ENCODE peak calls at places on chromosome X, in four cellular contexts. E, N, X and M are unnamed samples.

GRCh38 chrX:137479394-137479793 is 86.5 kb upstream of the ZIC3 start:
- DNase-seq in E (no peak), X (no peak), N (no peak), M (no peak)

GRCh38 chrX:17484592-17484991 is 109.6 kb downstream of the NHS start:
- DNase-seq in E (no peak), X (no peak), N (no peak), M (no peak)

GRCh38 chrX:151754042-151754419 is 19.5 kb downstream of the CNGA2 start:
- DNase-seq in E (no peak), N (no peak), X (no peak), M (no peak)

GRCh38 chrX:54182194-54182863 is 725 bp downstream of the FAM120C start:
- DNase-seq in E (peak), N (peak), X (no peak), M (peak)

GRCh38 chrX:115940888-115941332 is 229.6 kb upstream of the AGTR2 start:
- DNase-seq in N (peak), X (peak), E (peak), M (peak)

GRCh38 chrX:110408949-110409588 is 50.4 kb downstream of the RTL9 start:
- DNase-seq in E (no peak), N (peak), X (no peak), M (no peak)

GRCh38 chrX:48703642-48704481 is 7.3 kb downstream of the SUV39H1 start:
- DNase-seq in X (no peak), N (no peak), E (no peak), M (no peak)

GRCh38 chrX:119986203-119986602 is 42.7 kb upstream of the NKAP start:
- DNase-seq in N (no peak), E (no peak), X (no peak), M (no peak)

GRCh38 chrX:53287493-53288138 is 6.2 kb upstream of the IQSEC2 start:
- DNase-seq in X (peak), E (no peak), N (no peak), M (no peak)

GRCh38 chrX:18983711-18984380 is at the start of gene PHKA2:
- DNase-seq in N (peak), E (peak), X (no peak), M (no peak)

GRCh38 chrX:10087391-10087790 is 69.4 kb upstream of the CLCN4 start:
- DNase-seq in X (no peak), N (no peak), E (no peak), M (no peak)

GRCh38 chrX:79140731-79141130 is 3.8 kb upstream of the GPR174 start:
- DNase-seq in E (no peak), N (no peak), X (no peak), M (no peak)

GRCh38 chrX:17007134-17007768 is 60.8 kb downstream of the REPS2 start:
- DNase-seq in X (no peak), E (peak), N (peak), M (peak)

GRCh38 chrX:52346462-52347165 is 22.2 kb upstream of the XAGE2 start:
- DNase-seq in N (peak), X (no peak), E (no peak), M (no peak)

GRCh38 chrX:1533083-1533482 is 3.9 kb downstream of the P2RY8 start:
- DNase-seq in X (no peak), N (no peak), E (no peak), M (no peak)

GRCh38 chrX:15418041-15418706 is 34.0 kb upstream of the VEGFD start:
- DNase-seq in N (no peak), E (no peak), X (no peak), M (no peak)

GRCh38 chrX:131704136-131704695 is 160.3 kb downstream of the OR13H1 start:
- DNase-seq in X (peak), N (peak), E (no peak), M (peak)

GRCh38 chrX:105564536-105564935 is 257.8 kb upstream of the NRK start:
- DNase-seq in X (no peak), N (no peak), E (no peak), M (no peak)

GRCh38 chrX:39205467-39205866 is 404.2 kb downstream of the MID1IP1 start:
- DNase-seq in E (no peak), N (no peak), X (no peak), M (no peak)

GRCh38 chrX:150913511-150913910 is 15.0 kb upstream of the CD99L2 start:
- DNase-seq in N (peak), E (no peak), X (no peak), M (no peak)

GRCh38 chrX:111288841-111289240 is 18.6 kb upstream of the CAPN6 start:
- DNase-seq in E (no peak), N (no peak), X (no peak), M (no peak)

GRCh38 chrX:8586953-8587352 is 122.3 kb downstream of the VCX3B start:
- DNase-seq in X (no peak), N (no peak), E (no peak), M (no peak)

GRCh38 chrX:45807572-45808425 is 607.1 kb upstream of the DIPK2B start:
- DNase-seq in N (no peak), E (no peak), X (no peak), M (no peak)

GRCh38 chrX:153609917-153610833 is 11.2 kb upstream of the CCNQ start:
- DNase-seq in E (peak), N (peak), X (no peak), M (peak)

GRCh38 chrX:153608821-153609220 is 9.9 kb upstream of the CCNQ start:
- DNase-seq in X (no peak), E (no peak), N (no peak), M (no peak)

GRCh38 chrX:153612413-153612812 is 13.5 kb upstream of the CCNQ start:
- DNase-seq in N (no peak), X (no peak), E (no peak), M (no peak)

GRCh38 chrX:153610834-153611209 is 11.9 kb upstream of the CCNQ start:
- DNase-seq in N (no peak), E (no peak), X (no peak), M (no peak)

GRCh38 chrX:153611298-153612095 is 12.6 kb upstream of the CCNQ start:
- DNase-seq in X (no peak), E (no peak), N (no peak), M (no peak)
- TF ChIP-seq TARDBP in X (no peak), E (no peak), N (no peak), M (no peak)

GRCh38 chrX:136094962-136095361 is 52.4 kb upstream of the FHL1 start:
- DNase-seq in E (no peak), N (no peak), X (no peak), M (no peak)
- TF ChIP-seq TARDBP in E (no peak), N (no peak), X (no peak), M (no peak)

DNA sequence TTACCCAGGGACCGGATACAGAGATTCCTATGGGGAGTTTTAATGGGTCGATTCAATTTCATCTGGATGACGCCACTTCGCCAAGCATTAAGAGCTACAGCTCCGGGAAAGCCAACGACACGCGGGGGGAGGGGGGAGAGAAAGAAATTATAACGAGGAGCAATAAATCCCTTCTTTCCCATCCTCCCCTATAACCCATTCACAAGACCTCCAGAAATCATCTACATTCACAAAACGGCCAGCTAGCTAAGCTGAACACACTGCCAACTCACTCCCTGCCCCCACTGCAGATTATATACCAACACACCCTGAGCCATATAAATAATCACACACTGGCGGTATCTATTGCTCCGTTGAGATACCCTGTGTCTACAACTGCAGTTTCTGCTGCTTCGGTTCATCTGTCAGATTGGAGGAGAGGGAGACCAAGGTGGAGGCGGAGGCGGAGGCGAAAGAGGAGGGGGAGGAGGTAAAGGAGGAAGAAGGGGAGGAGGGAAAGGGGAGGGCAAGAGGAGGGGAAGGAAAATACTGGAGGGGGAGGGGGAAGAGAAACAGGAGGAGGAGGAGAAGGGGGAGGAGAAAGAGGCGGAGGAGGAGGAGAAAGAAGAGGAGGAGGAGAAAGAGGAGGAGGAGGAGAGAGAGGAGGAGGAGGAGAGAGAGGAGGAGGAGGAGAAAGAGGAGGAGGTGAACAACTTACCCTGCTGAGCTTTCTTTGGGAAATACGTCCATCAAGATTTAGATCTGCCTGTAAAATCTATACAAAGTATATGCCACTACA is 113.9 kb upstream of the VAMP7 start:
- DNase-seq in N (peak), X (peak), E (no peak), M (peak)
- TF ChIP-seq TARDBP in N (no peak), X (no peak), E (no peak), M (no peak)

GRCh38 chrX:81390244-81390643 is 188.3 kb downstream of the SH3BGRL start:
- DNase-seq in N (no peak), X (peak), E (no peak), M (no peak)
- TF ChIP-seq TARDBP in N (no peak), X (no peak), E (no peak), M (no peak)

DNA sequence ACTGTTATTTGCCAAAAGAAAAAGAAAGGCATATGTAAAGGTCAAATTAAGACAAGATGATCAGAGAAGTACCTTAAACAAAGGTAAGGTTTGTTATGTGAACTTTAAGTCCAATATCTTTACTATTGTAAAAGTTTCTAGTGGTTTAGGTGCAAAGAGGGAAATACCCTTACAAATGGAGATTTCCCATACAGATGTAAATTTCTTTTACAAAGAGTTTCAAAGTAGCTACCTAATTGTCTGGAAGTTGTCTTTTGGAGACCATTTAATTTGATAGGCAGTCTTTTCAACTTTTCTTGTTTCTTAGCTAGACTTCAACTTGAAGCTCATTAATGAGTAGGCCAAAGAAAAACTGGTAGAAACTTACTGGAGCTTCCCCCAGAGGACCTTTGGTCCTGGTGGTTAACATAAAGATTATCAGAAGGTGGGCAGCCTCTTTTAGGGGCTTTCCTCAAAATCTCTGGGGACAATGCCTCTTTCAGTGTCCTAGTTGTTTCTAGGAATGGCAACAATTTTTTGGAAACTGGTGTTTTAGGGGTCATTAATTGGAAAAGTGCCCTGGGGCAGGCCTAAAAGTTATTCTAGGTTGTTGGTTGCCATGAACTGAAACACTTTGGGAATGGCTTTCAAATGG is 297.3 kb downstream of the GUCY2F start:
- DNase-seq in E (no peak), X (no peak), N (no peak), M (no peak)
- TF ChIP-seq TARDBP in E (no peak), X (no peak), N (no peak), M (no peak)

GRCh38 chrX:33908898-33909297 is 223.2 kb downstream of the FAM47A start:
- DNase-seq in N (no peak), E (no peak), X (no peak), M (no peak)
- TF ChIP-seq TARDBP in N (no peak), E (no peak), X (no peak), M (no peak)

DNA sequence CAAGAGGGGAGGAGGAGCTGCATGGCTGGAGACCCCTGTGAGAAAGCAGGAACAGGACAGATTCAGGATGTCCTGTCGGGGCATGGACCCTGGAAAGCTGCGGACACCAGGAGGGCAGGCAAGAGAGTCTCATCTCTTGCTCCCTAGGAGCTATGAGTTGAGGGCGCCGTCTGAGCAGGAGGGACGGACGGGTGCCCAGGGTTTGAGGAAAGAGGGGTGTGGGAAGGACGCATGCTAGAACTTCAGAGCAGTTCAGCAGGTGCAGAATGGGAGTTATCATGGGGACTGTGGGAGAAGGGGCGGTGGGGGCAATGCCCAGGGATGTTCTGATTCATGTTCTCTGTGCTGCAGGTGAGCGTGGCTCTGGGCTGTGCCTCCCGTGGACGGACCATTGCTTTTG is 24.8 kb downstream of the TKTL1 start:
- DNase-seq in N (no peak), X (no peak), E (no peak), M (no peak)
- TF ChIP-seq TARDBP in N (no peak), X (no peak), E (no peak), M (no peak)